ENCODE peak calls at places on chromosomes 1 and 21, in nine cellular contexts. T, I, C, S, D, Q, E, A and U are unnamed samples.

GRCh38 chr1:209884665-209885117 is 53.3 kb upstream of the SYT14 start:
- DNase-seq in T (peak; percentile 79), I (no peak), C (peak; percentile 39), S (peak; percentile 16), D (peak; percentile 64), Q (no peak), E (peak; percentile 85), A (no peak), U (no peak)

GRCh38 chr1:205700865-205701401 is 20.6 kb upstream of the SLC45A3 start:
- DNase-seq in T (no peak), I (no peak), C (no peak), S (no peak), D (no peak), Q (no peak), E (no peak), A (no peak), U (no peak)

GRCh38 chr1:154865442-154866256 is 4.4 kb downstream of the KCNN3 start:
- DNase-seq in T (no peak), I (no peak), C (no peak), S (no peak), D (no peak), Q (no peak), E (no peak), A (no peak), U (no peak)

GRCh38 chr1:225653463-225654276 is 747 bp upstream of the ENAH start:
- DNase-seq in T (peak; percentile 84), I (peak; percentile 69), C (peak; percentile 64), S (peak; percentile 45), D (peak; percentile 88), Q (no peak), E (no peak), A (peak; percentile 76), U (no peak)

GRCh38 chr1:56424744-56425493 is 154.4 kb downstream of the PLPP3 start:
- DNase-seq in T (peak; percentile 59), I (peak; percentile 69), C (peak; percentile 68), S (peak; percentile 76), D (peak; percentile 37), Q (no peak), E (no peak), A (peak; percentile 74), U (no peak)

GRCh38 chr1:156945881-156946661 is 25.6 kb downstream of the LRRC71 start:
- DNase-seq in T (no peak), I (no peak), C (no peak), S (no peak), D (no peak), Q (no peak), E (no peak), A (no peak), U (no peak)

GRCh38 chr1:12426030-12426429 is 192.0 kb downstream of the DHRS3 start:
- DNase-seq in T (peak; percentile 36), I (no peak), C (no peak), S (no peak), D (no peak), Q (no peak), E (no peak), A (no peak), U (no peak)

GRCh38 chr1:164868990-164869389 is 310.0 kb downstream of the PBX1 start:
- DNase-seq in T (no peak), I (no peak), C (no peak), S (no peak), D (no peak), Q (no peak), E (no peak), A (no peak), U (no peak)

GRCh38 chr1:64861611-64862010 is 104.7 kb downstream of the JAK1 start:
- DNase-seq in T (no peak), I (no peak), C (peak; percentile 35), S (peak; percentile 31), D (no peak), Q (peak; percentile 47), E (peak; percentile 12), A (no peak), U (no peak)

GRCh38 chr1:183546427-183546826 is 43.8 kb downstream of the NCF2 start:
- DNase-seq in T (no peak), I (no peak), C (no peak), S (no peak), D (no peak), Q (no peak), E (no peak), A (no peak), U (no peak)

GRCh38 chr21:29800051-29800450 is 139.7 kb downstream of the GRIK1 start:
- DNase-seq in T (no peak), I (no peak), C (no peak), S (no peak), D (no peak), Q (peak; percentile 6), E (no peak), A (no peak), U (no peak)

GRCh38 chr1:35571263-35571662 is 1.9 kb upstream of the TFAP2E start:
- DNase-seq in T (no peak), I (no peak), C (no peak), S (no peak), D (no peak), Q (no peak), E (no peak), A (peak; percentile 11), U (no peak)

GRCh38 chr1:8663090-8663802 is 154.2 kb downstream of the RERE start:
- DNase-seq in T (no peak), I (no peak), C (no peak), S (peak; percentile 54), D (no peak), Q (no peak), E (no peak), A (no peak), U (no peak)

GRCh38 chr1:234001817-234002216 is 97.3 kb downstream of the SLC35F3 start:
- DNase-seq in T (no peak), I (no peak), C (no peak), S (no peak), D (no peak), Q (no peak), E (no peak), A (no peak), U (no peak)

GRCh38 chr1:3553166-3553939 is 58.0 kb downstream of the MEGF6 start:
- DNase-seq in T (no peak), I (no peak), C (no peak), S (no peak), D (no peak), Q (no peak), E (no peak), A (no peak), U (no peak)

GRCh38 chr1:178267646-178268094 is 173.8 kb downstream of the RASAL2 start:
- DNase-seq in T (no peak), I (no peak), C (no peak), S (no peak), D (no peak), Q (no peak), E (no peak), A (no peak), U (no peak)
- H3K4me1 ChIP-seq in T (peaks cover 8% of the 10 kb centered on the region), I (peaks cover 27% of the 10 kb centered on the region), C (peaks cover 8% of the 10 kb centered on the region), S (peaks cover 9% of the 10 kb centered on the region), D (no peaks in the 10 kb centered on the region), Q (no peaks in the 10 kb centered on the region), E (peaks cover 18% of the 10 kb centered on the region), A (peaks cover 6% of the 10 kb centered on the region), U (no peaks in the 10 kb centered on the region)

DNA sequence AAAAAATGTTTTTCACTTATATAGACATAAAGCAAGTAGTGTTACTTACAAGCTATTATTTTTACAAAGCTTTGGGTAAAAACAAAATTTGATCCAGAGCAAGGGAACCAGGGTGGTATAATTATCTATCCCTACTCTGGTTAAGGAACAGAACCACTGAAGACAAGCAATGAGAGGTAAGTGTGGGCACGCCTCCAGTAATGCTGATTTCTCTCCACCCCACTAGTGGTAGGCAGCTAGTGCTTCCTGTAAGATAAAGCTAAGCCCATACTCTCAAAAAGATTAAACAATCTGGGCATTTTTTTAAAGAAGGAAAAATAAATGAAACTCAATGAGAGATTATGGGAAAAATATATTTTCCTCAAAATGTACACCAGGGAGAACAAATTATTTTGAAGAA is 22.1 kb downstream of the TFB2M start:
- DNase-seq in T (no peak), I (no peak), C (no peak), S (no peak), D (no peak), Q (no peak), E (no peak), A (no peak), U (no peak)
- H3K36me3 ChIP-seq in T (peaks cover 88% of the 10 kb centered on the region), I (peaks cover 80% of the 10 kb centered on the region), C (peaks cover 97% of the 10 kb centered on the region), S (peaks cover 16% of the 10 kb centered on the region), D (no peaks in the 10 kb centered on the region), Q (peaks cover 6% of the 10 kb centered on the region), E (peaks cover 17% of the 10 kb centered on the region), A (peaks cover 74% of the 10 kb centered on the region), U (peaks cover 69% of the 10 kb centered on the region)

GRCh38 chr1:24865587-24865986 is 64.5 kb downstream of the RUNX3 start:
- DNase-seq in T (no peak), I (no peak), C (no peak), S (no peak), D (no peak), Q (no peak), E (no peak), A (no peak), U (no peak)
- H3K27ac ChIP-seq in T (no peak overlapping the region), I (no peak overlapping the region), C (no peak overlapping the region), S (no peak overlapping the region), D (no peak overlapping the region), Q (no peak overlapping the region), E (no peak overlapping the region), A (no peak overlapping the region), U (no peak overlapping the region)

GRCh38 chr1:181100015-181100905 is 11.8 kb downstream of the IER5 start:
- DNase-seq in T (no peak), I (no peak), C (no peak), S (peak; percentile 28), D (no peak), Q (no peak), E (no peak), A (no peak), U (peak; percentile 29)
- H3K4me1 ChIP-seq in T (peaks cover 43% of the 10 kb centered on the region), I (peaks cover 85% of the 10 kb centered on the region), C (peaks cover 45% of the 10 kb centered on the region), S (peaks cover 78% of the 10 kb centered on the region), D (peaks cover 7% of the 10 kb centered on the region), Q (peaks cover 26% of the 10 kb centered on the region), E (peaks cover 85% of the 10 kb centered on the region), A (peaks cover 74% of the 10 kb centered on the region), U (peaks cover 40% of the 10 kb centered on the region)